ENCODE peak calls at places on chromosome X, in eight cellular contexts. One of them, this sample, is unnamed.

GRCh38 chrX:49166914-49167739 is 4.6 kb downstream of the MAGIX start:
- DNase-seq in H9: no peak
- DNase-seq in fibroblast of lung: peak
- DNase-seq in AG09319: no peak
- DNase-seq in foreskin keratinocyte: peak
- DNase-seq in tibial nerve: peak
- DNase-seq in astrocyte of the cerebellum: peak
- DNase-seq in GM12864: no peak
- DNase-seq in this sample: no peak

GRCh38 chrX:67523932-67524331 is 19.9 kb upstream of the AR start:
- DNase-seq in foreskin keratinocyte: no peak
- DNase-seq in astrocyte of the cerebellum: no peak
- DNase-seq in H9: no peak
- DNase-seq in tibial nerve: no peak
- DNase-seq in fibroblast of lung: no peak
- DNase-seq in AG09319: no peak
- DNase-seq in GM12864: no peak
- DNase-seq in this sample: no peak

GRCh38 chrX:63918611-63919010 is 133.6 kb upstream of the ARHGEF9 start:
- DNase-seq in fibroblast of lung: peak
- DNase-seq in GM12864: no peak
- DNase-seq in H9: no peak
- DNase-seq in foreskin keratinocyte: no peak
- DNase-seq in AG09319: no peak
- DNase-seq in astrocyte of the cerebellum: no peak
- DNase-seq in tibial nerve: no peak
- DNase-seq in this sample: no peak

GRCh38 chrX:96211953-96212352 is 472.7 kb upstream of the DIAPH2 start:
- DNase-seq in astrocyte of the cerebellum: no peak
- DNase-seq in GM12864: no peak
- DNase-seq in H9: no peak
- DNase-seq in foreskin keratinocyte: no peak
- DNase-seq in fibroblast of lung: peak
- DNase-seq in tibial nerve: no peak
- DNase-seq in AG09319: no peak
- DNase-seq in this sample: no peak

GRCh38 chrX:19350831-19351447 is 7.2 kb downstream of the PDHA1 start:
- DNase-seq in foreskin keratinocyte: no peak
- DNase-seq in H9: no peak
- DNase-seq in astrocyte of the cerebellum: no peak
- DNase-seq in tibial nerve: no peak
- DNase-seq in GM12864: peak
- DNase-seq in AG09319: no peak
- DNase-seq in fibroblast of lung: no peak
- DNase-seq in this sample: no peak

GRCh38 chrX:36978886-36979285 is 29.3 kb upstream of the FAM47C start:
- DNase-seq in foreskin keratinocyte: no peak
- DNase-seq in tibial nerve: no peak
- DNase-seq in astrocyte of the cerebellum: peak
- DNase-seq in GM12864: no peak
- DNase-seq in AG09319: no peak
- DNase-seq in fibroblast of lung: peak
- DNase-seq in H9: no peak
- DNase-seq in this sample: no peak

GRCh38 chrX:45806410-45807121 is 605.9 kb upstream of the DIPK2B start:
- DNase-seq in AG09319: peak
- DNase-seq in tibial nerve: no peak
- DNase-seq in astrocyte of the cerebellum: peak
- DNase-seq in fibroblast of lung: peak
- DNase-seq in H9: no peak
- DNase-seq in foreskin keratinocyte: no peak
- DNase-seq in GM12864: no peak
- DNase-seq in this sample: no peak

GRCh38 chrX:16683007-16683664 is 29.3 kb downstream of the CTPS2 start:
- DNase-seq in AG09319: no peak
- DNase-seq in H9: no peak
- DNase-seq in foreskin keratinocyte: no peak
- DNase-seq in GM12864: no peak
- DNase-seq in astrocyte of the cerebellum: no peak
- DNase-seq in fibroblast of lung: no peak
- DNase-seq in tibial nerve: no peak
- DNase-seq in this sample: no peak

GRCh38 chrX:71911023-71911730 is 532 bp downstream of the NHSL2 start:
- DNase-seq in tibial nerve: no peak
- DNase-seq in H9: peak
- DNase-seq in foreskin keratinocyte: no peak
- DNase-seq in fibroblast of lung: no peak
- DNase-seq in AG09319: no peak
- DNase-seq in GM12864: no peak
- DNase-seq in astrocyte of the cerebellum: no peak
- DNase-seq in this sample: no peak
- TF ChIP-seq CTCF in tibial nerve: peak
- TF ChIP-seq CTCF in H9: peak
- TF ChIP-seq CTCF in foreskin keratinocyte: peak
- TF ChIP-seq CTCF in fibroblast of lung: no peak
- TF ChIP-seq CTCF in AG09319: peak
- TF ChIP-seq CTCF in GM12864: no peak
- TF ChIP-seq CTCF in astrocyte of the cerebellum: no peak
- TF ChIP-seq CTCF in this sample: no peak

GRCh38 chrX:107450823-107451509 is 1.5 kb downstream of the FRMPD3 start:
- DNase-seq in astrocyte of the cerebellum: no peak
- DNase-seq in fibroblast of lung: no peak
- DNase-seq in tibial nerve: no peak
- DNase-seq in AG09319: no peak
- DNase-seq in foreskin keratinocyte: no peak
- DNase-seq in H9: peak
- DNase-seq in GM12864: no peak
- DNase-seq in this sample: no peak
- TF ChIP-seq CTCF in astrocyte of the cerebellum: no peak
- TF ChIP-seq CTCF in fibroblast of lung: no peak
- TF ChIP-seq CTCF in tibial nerve: no peak
- TF ChIP-seq CTCF in AG09319: no peak
- TF ChIP-seq CTCF in foreskin keratinocyte: no peak
- TF ChIP-seq CTCF in H9: peak
- TF ChIP-seq CTCF in GM12864: peak
- TF ChIP-seq CTCF in this sample: no peak

GRCh38 chrX:41759817-41760216 is 35.8 kb downstream of the GPR82 start:
- DNase-seq in H9: no peak
- DNase-seq in GM12864: peak
- DNase-seq in AG09319: no peak
- DNase-seq in astrocyte of the cerebellum: peak
- DNase-seq in foreskin keratinocyte: no peak
- DNase-seq in tibial nerve: no peak
- DNase-seq in fibroblast of lung: peak
- DNase-seq in this sample: no peak
- TF ChIP-seq CTCF in H9: peak
- TF ChIP-seq CTCF in GM12864: peak
- TF ChIP-seq CTCF in AG09319: peak
- TF ChIP-seq CTCF in astrocyte of the cerebellum: peak
- TF ChIP-seq CTCF in foreskin keratinocyte: peak
- TF ChIP-seq CTCF in tibial nerve: peak
- TF ChIP-seq CTCF in fibroblast of lung: peak
- TF ChIP-seq CTCF in this sample: no peak

GRCh38 chrX:155179343-155179997 is 36.8 kb upstream of the VBP1 start:
- DNase-seq in astrocyte of the cerebellum: no peak
- DNase-seq in H9: no peak
- DNase-seq in foreskin keratinocyte: no peak
- DNase-seq in fibroblast of lung: no peak
- DNase-seq in tibial nerve: no peak
- DNase-seq in AG09319: no peak
- DNase-seq in GM12864: no peak
- DNase-seq in this sample: no peak
- TF ChIP-seq CTCF in astrocyte of the cerebellum: no peak
- TF ChIP-seq CTCF in H9: no peak
- TF ChIP-seq CTCF in foreskin keratinocyte: peak
- TF ChIP-seq CTCF in fibroblast of lung: no peak
- TF ChIP-seq CTCF in tibial nerve: no peak
- TF ChIP-seq CTCF in AG09319: no peak
- TF ChIP-seq CTCF in GM12864: no peak
- TF ChIP-seq CTCF in this sample: no peak

DNA sequence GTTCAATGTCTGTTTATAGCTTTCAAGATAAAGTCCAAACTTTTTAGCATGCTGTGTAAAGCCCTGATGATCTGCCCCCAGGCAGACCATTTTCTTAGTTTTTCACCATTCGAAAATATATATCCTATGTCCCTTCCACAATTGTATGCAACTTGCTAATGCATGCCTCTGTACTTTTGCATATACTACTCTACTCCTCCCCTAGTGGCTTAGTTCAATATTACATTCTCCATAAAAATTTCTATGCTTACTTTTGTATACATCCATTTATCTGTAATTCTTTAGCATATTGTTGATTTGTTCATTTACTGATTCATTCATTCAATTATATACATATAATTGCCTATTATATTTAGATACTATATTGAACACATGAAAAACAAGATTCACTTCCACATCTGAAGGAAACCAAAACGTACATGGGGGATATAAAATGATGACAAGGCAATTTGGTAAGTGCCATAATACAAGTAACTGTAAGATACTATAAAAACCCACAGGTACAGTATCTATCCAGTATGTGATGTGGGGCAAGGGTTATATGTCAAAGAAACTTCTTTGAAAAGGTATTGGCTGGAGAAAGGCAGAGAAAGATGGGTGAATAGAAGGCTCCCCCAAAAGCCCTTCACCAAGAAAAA is 902.5 kb downstream of the FAM133A start:
- DNase-seq in fibroblast of lung: no peak
- DNase-seq in AG09319: no peak
- DNase-seq in H9: no peak
- DNase-seq in tibial nerve: no peak
- DNase-seq in astrocyte of the cerebellum: no peak
- DNase-seq in GM12864: no peak
- DNase-seq in foreskin keratinocyte: no peak
- DNase-seq in this sample: no peak
- TF ChIP-seq CTCF in fibroblast of lung: no peak
- TF ChIP-seq CTCF in AG09319: peak
- TF ChIP-seq CTCF in H9: peak
- TF ChIP-seq CTCF in tibial nerve: peak
- TF ChIP-seq CTCF in astrocyte of the cerebellum: no peak
- TF ChIP-seq CTCF in GM12864: peak
- TF ChIP-seq CTCF in foreskin keratinocyte: peak
- TF ChIP-seq CTCF in this sample: no peak

GRCh38 chrX:78592030-78592429 is 67.1 kb downstream of the RTL3 start:
- DNase-seq in foreskin keratinocyte: no peak
- DNase-seq in tibial nerve: no peak
- DNase-seq in AG09319: no peak
- DNase-seq in fibroblast of lung: no peak
- DNase-seq in H9: no peak
- DNase-seq in astrocyte of the cerebellum: no peak
- DNase-seq in GM12864: no peak
- DNase-seq in this sample: no peak

GRCh38 chrX:78593701-78594100 is 65.4 kb downstream of the RTL3 start:
- DNase-seq in GM12864: no peak
- DNase-seq in fibroblast of lung: no peak
- DNase-seq in AG09319: no peak
- DNase-seq in tibial nerve: no peak
- DNase-seq in foreskin keratinocyte: no peak
- DNase-seq in H9: no peak
- DNase-seq in astrocyte of the cerebellum: no peak
- DNase-seq in this sample: no peak

DNA sequence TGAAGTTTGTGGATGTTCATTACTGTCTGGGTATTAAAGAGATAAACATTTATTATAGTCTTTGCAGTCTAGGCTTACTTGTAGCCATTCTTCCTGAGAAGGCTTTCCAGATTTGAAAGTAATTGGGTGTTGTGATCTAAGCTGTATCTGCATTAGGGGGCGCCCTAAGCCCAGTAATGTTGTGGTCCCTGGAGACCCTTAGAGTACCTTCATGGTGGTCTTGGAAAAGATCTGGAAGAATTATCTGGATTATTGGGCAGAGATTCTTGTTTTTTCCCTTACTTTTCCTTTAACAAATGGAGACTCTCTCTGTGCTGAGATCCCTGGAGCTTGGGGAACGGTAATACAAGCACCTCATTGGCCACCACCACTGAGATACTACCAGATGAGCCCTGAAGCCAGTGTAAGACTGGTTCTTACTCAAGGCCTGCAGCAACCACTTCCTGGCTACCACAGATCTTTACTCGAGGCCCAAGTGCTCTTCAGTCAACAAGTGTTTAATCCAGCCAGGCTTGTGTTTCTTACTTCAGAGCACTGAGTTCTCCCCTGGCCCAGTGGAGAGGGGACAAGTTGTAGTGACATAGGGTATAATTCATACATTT is 63.1 kb downstream of the RTL3 start:
- DNase-seq in AG09319: no peak
- DNase-seq in foreskin keratinocyte: no peak
- DNase-seq in fibroblast of lung: peak
- DNase-seq in tibial nerve: no peak
- DNase-seq in astrocyte of the cerebellum: no peak
- DNase-seq in GM12864: no peak
- DNase-seq in H9: no peak
- DNase-seq in this sample: no peak
- TF ChIP-seq CTCF in AG09319: peak
- TF ChIP-seq CTCF in foreskin keratinocyte: peak
- TF ChIP-seq CTCF in fibroblast of lung: no peak
- TF ChIP-seq CTCF in tibial nerve: no peak
- TF ChIP-seq CTCF in astrocyte of the cerebellum: no peak
- TF ChIP-seq CTCF in GM12864: peak
- TF ChIP-seq CTCF in H9: peak
- TF ChIP-seq CTCF in this sample: no peak

GRCh38 chrX:21745756-21746155 is 12.2 kb downstream of the SMPX start:
- DNase-seq in tibial nerve: peak
- DNase-seq in GM12864: no peak
- DNase-seq in fibroblast of lung: peak
- DNase-seq in AG09319: no peak
- DNase-seq in astrocyte of the cerebellum: no peak
- DNase-seq in H9: no peak
- DNase-seq in foreskin keratinocyte: no peak
- DNase-seq in this sample: peak
- TF ChIP-seq CTCF in tibial nerve: peak
- TF ChIP-seq CTCF in GM12864: peak
- TF ChIP-seq CTCF in fibroblast of lung: peak
- TF ChIP-seq CTCF in AG09319: peak
- TF ChIP-seq CTCF in astrocyte of the cerebellum: peak
- TF ChIP-seq CTCF in H9: peak
- TF ChIP-seq CTCF in foreskin keratinocyte: peak
- TF ChIP-seq CTCF in this sample: no peak

DNA sequence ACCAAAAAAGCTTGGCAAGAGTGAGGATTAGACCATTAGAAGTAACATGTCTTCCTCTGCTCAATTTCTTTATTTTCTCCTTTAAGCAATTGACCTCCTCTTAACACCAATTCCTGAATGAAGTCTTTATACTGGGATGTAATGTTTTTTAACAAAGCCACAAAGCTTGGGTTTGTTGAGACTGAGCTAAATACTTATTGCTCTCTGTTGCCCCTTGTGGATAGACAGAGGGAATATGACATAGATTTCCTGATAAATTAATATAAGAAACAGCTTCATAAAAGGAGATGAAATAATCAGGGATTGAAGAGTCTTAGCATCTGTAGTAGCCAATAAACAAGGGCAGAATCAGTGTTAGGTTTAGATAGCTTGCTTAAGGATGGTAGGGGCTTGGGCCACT is 57.6 kb downstream of the CCDC160 start:
- DNase-seq in tibial nerve: no peak
- DNase-seq in GM12864: no peak
- DNase-seq in foreskin keratinocyte: no peak
- DNase-seq in astrocyte of the cerebellum: no peak
- DNase-seq in fibroblast of lung: peak
- DNase-seq in H9: no peak
- DNase-seq in AG09319: no peak
- DNase-seq in this sample: no peak
- TF ChIP-seq CTCF in tibial nerve: no peak
- TF ChIP-seq CTCF in GM12864: no peak
- TF ChIP-seq CTCF in foreskin keratinocyte: peak
- TF ChIP-seq CTCF in astrocyte of the cerebellum: peak
- TF ChIP-seq CTCF in fibroblast of lung: peak
- TF ChIP-seq CTCF in H9: peak
- TF ChIP-seq CTCF in AG09319: peak
- TF ChIP-seq CTCF in this sample: no peak